ENCODE peak calls at places on chromosomes 16 and 17, in seven cellular contexts. O is fibroblast of lung, S is heart left ventricle, W is thoracic aorta, E is upper lobe of right lung, Y is prostate gland, G is ovary. J is an unnamed sample. For H3K27me3, the result is how much of the 10 kb centered on the place peaks cover.

GRCh38 chr17:74512041-74512440 is 19.2 kb downstream of the CD300LB start:
- DNase-seq in Y (no peak), E (no peak), W (no peak), O (peak), G (no peak), S (peak), J (no peak)

GRCh38 chr17:6823011-6823442 is 8.5 kb downstream of the TEKT1 start:
- DNase-seq in W (no peak), Y (no peak), O (peak), E (no peak), G (no peak), S (no peak), J (no peak)

GRCh38 chr16:29815032-29815721 is 775 bp upstream of the PAGR1 start:
- DNase-seq in E (peak), S (peak), Y (no peak), G (peak), W (no peak), O (no peak), J (no peak)

GRCh38 chr16:61897657-61898056 is 138.6 kb downstream of the CDH8 start:
- DNase-seq in W (no peak), S (no peak), O (no peak), E (no peak), Y (no peak), G (no peak), J (no peak)

GRCh38 chr17:78715000-78715771 is 66.9 kb downstream of the CYTH1 start:
- DNase-seq in G (no peak), E (no peak), S (no peak), O (no peak), W (no peak), Y (no peak), J (no peak)

GRCh38 chr16:86751081-86752030 is 173.0 kb downstream of the FOXL1 start:
- DNase-seq in W (peak), Y (peak), S (no peak), E (no peak), O (peak), G (no peak), J (peak)

GRCh38 chr16:81509404-81509803 is 64.8 kb downstream of the CMIP start:
- DNase-seq in E (no peak), Y (no peak), G (no peak), O (no peak), S (no peak), W (no peak), J (no peak)

GRCh38 chr17:42275527-42276358 is 448 bp downstream of the STAT5B start:
- DNase-seq in E (no peak), Y (no peak), S (peak), G (peak), W (no peak), O (peak), J (peak)

GRCh38 chr16:72481419-72481818 is 309.5 kb upstream of the PMFBP1 start:
- DNase-seq in E (no peak), W (no peak), Y (no peak), S (no peak), G (no peak), O (no peak), J (peak)

GRCh38 chr16:85460252-85460982 is 152.7 kb upstream of the GSE1 start:
- DNase-seq in E (no peak), O (peak), S (no peak), G (peak), W (no peak), Y (no peak), J (no peak)

GRCh38 chr16:53968896-53969295 is 264.9 kb downstream of the FTO start:
- DNase-seq in Y (no peak), S (no peak), O (no peak), G (no peak), E (no peak), W (no peak), J (no peak)
- H3K27me3 ChIP-seq in Y (under half), S (under half), O (under half), G (under half), E (under half), W (under half), J (under half)

GRCh38 chr17:43823350-43824084 is 9.4 kb downstream of the MPP3 start:
- DNase-seq in G (no peak), Y (peak), O (no peak), E (peak), S (peak), W (no peak), J (no peak)
- H3K27ac ChIP-seq in G (no peak), Y (peak), O (no peak), E (no peak), S (peak), W (peak), J (no peak)

DNA sequence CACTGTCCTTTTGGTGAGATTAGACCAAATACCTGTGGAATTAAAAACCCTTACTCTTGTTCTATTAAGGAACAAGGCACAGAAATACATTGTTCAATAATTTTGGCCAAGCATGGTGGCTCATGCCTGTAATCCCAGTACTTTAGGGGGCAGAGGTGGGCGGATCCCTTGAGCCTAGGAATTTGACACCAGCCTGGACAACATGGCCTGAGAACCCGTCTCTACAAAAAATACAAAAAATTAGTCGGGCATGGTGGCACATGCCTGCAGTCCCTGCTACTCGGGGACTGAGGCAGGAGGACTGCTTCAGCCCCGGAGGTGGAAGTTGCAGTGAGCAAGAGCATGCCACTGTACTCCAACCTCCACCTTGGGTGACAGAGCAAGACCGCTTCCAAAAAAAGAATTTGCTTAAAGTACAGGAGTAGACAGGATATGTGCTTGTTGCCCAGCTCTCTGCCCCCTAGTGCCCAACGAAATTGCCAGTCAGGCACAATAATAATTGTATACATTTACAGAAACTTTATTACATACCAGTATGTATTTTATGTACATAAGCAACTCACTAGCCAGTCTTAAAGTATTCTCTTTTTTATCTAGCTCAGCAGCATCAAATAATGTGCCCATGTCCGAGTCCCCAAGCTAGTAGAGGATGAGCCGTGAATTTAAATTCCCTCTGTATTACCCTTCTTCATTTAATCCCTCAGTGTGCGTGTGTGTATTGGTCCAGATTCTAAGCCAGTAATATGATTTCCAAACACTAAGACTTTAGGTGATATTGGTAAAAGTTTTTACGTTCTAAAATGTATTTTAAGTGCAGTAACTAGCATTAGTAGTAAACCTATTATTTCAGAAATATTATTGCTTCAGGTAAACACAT is 1.4 kb downstream of the THUMPD1 start:
- DNase-seq in Y (peak), E (no peak), S (no peak), W (no peak), O (no peak), G (no peak), J (peak)
- TF ChIP-seq CTCF in Y (peak), E (peak), S (no peak), W (peak), O (peak), G (no peak), J (peak)

GRCh38 chr17:31604936-31605335 is 213.5 kb downstream of the RAB11FIP4 start:
- DNase-seq in W (no peak), E (no peak), O (no peak), G (no peak), S (no peak), Y (no peak), J (no peak)
- H3K27me3 ChIP-seq in W (under half), E (under half), O (under half), G (under half), S (under half), Y (under half), J (under half)

GRCh38 chr17:28530250-28530649 is 22.2 kb downstream of the UNC119 start:
- DNase-seq in W (no peak), S (no peak), G (no peak), O (no peak), Y (no peak), E (no peak), J (no peak)
- H3K27ac ChIP-seq in W (no peak), S (no peak), G (no peak), O (no peak), Y (no peak), E (no peak), J (no peak)

GRCh38 chr16:2664522-2665096 is 17.7 kb upstream of the KCTD5 start:
- DNase-seq in E (no peak), G (no peak), W (no peak), O (no peak), Y (peak), S (no peak), J (no peak)
- TF ChIP-seq CTCF in E (no peak), G (no peak), W (no peak), O (no peak), Y (no peak), S (no peak), J (no peak)

GRCh38 chr17:46059457-46059856 is 60.4 kb downstream of the STH start:
- DNase-seq in Y (no peak), O (no peak), S (no peak), G (no peak), E (no peak), W (no peak), J (no peak)

GRCh38 chr17:46053911-46054534 is 55.0 kb downstream of the STH start:
- DNase-seq in Y (no peak), E (no peak), W (no peak), G (no peak), O (no peak), S (no peak), J (peak)

GRCh38 chr17:46060461-46060860 is 61.4 kb downstream of the STH start:
- DNase-seq in Y (no peak), S (no peak), E (no peak), G (no peak), O (no peak), W (no peak), J (no peak)

GRCh38 chr17:46056800-46057304 is 57.8 kb downstream of the STH start:
- DNase-seq in S (no peak), W (no peak), Y (no peak), E (no peak), G (no peak), O (peak), J (peak)

DNA sequence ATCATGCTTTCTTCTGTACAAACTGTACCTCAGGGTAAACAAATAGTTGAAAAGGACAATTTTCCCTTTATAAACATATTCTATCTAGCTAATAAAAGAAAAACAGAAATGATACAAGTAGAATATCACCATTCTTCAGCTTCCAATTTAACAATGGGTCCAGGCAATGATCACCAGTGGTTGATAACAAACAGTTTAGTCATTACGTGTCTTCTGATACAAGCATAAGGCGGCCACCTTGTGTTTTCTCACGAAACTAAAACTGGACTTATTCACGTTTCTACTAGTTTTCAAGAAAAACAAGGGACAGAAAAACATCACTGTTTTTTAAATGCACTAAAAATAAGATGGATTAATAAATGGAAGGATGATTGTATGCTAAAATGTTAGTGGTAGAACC is 58.3 kb downstream of the STH start:
- DNase-seq in G (no peak), O (no peak), E (no peak), Y (no peak), S (no peak), W (no peak), J (peak)
- H3K27me3 ChIP-seq in G (under half), O (under half), E (under half), Y (under half), S (under half), W (under half), J (under half)

J was measured in brain microvascular endothelial cell.